ENCODE peak calls at places on chromosomes 13 and 19, in four cellular contexts. C is PC-3, S is A673, B is GM23248. G is an unnamed sample.

GRCh38 chr19:8641908-8642547 is 11.6 kb downstream of the NFILZ start:
- DNase-seq in C (peak; percentile 70), S (peak; percentile 76), B (peak; percentile 70), G (peak; percentile 32)

GRCh38 chr13:111657013-111657412 is 336.6 kb downstream of the TEX29 start:
- DNase-seq in S (no peak), B (no peak), C (no peak), G (no peak)

GRCh38 chr13:113938246-113938645 is 35.6 kb downstream of the C13orf46 start:
- DNase-seq in B (no peak), C (no peak), S (no peak), G (no peak)

GRCh38 chr19:47445937-47446402 is 25.7 kb downstream of the SLC8A2 start:
- DNase-seq in B (peak; percentile 36), C (peak; percentile 25), S (peak; percentile 67), G (no peak)

GRCh38 chr13:22201395-22201794 is 530.5 kb downstream of the FGF9 start:
- DNase-seq in S (no peak), C (no peak), B (no peak), G (no peak)

GRCh38 chr13:50589651-50590054 is 253.8 kb downstream of the DLEU7 start:
- DNase-seq in B (peak; percentile 96), C (peak; percentile 65), S (no peak), G (peak; percentile 77)

GRCh38 chr13:38417727-38418126 is 68.1 kb downstream of the UFM1 start:
- DNase-seq in B (peak; percentile 49), S (peak; percentile 83), C (peak; percentile 73), G (peak; percentile 50)

GRCh38 chr19:51559240-51559639 is 11.8 kb upstream of the ZNF175 start:
- DNase-seq in S (no peak), B (no peak), C (no peak), G (no peak)

GRCh38 chr13:46113596-46113995 is 8.8 kb upstream of the CPB2 start:
- DNase-seq in S (peak; percentile 74), C (peak; percentile 33), B (peak; percentile 3), G (peak; percentile 17)

GRCh38 chr19:19704836-19705235 is 28.1 kb downstream of the ZNF14 start:
- DNase-seq in C (no peak), B (no peak), S (no peak), G (no peak)

GRCh38 chr19:7520131-7521051 is 2.0 kb upstream of the MCOLN1 start:
- DNase-seq in S (no peak), C (no peak), B (no peak), G (no peak)

GRCh38 chr13:23427342-23428182 is 5.9 kb downstream of the SACS start:
- DNase-seq in S (no peak), B (peak; percentile 91), C (peak; percentile 92), G (peak; percentile 69)

GRCh38 chr13:107376393-107377085 is 808.6 kb upstream of the ARGLU1 start:
- DNase-seq in B (peak; percentile 52), S (peak; percentile 12), C (no peak), G (no peak)

GRCh38 chr13:48808689-48809088 is 155.0 kb downstream of the CYSLTR2 start:
- DNase-seq in S (no peak), B (peak; percentile 53), C (no peak), G (no peak)

GRCh38 chr19:4053423-4054324 is 13.0 kb downstream of the ZBTB7A start:
- DNase-seq in S (no peak), C (no peak), B (peak; percentile 2), G (no peak)

GRCh38 chr19:42363614-42364346 is 26.3 kb downstream of the CNFN start:
- DNase-seq in B (no peak), C (no peak), S (no peak), G (no peak)

GRCh38 chr19:13172335-13173128 is 22.3 kb downstream of the IER2 start:
- DNase-seq in C (peak; percentile 98), B (peak; percentile 92), S (peak; percentile 84), G (peak; percentile 72)

GRCh38 chr19:10285393-10285792 is 1.4 kb upstream of the ICAM4 start:
- DNase-seq in S (no peak), B (no peak), C (no peak), G (no peak)
- TF ChIP-seq EZH2 in S (no peak), B (no peak), C (no peak), G (no peak)

GRCh38 chr19:55441319-55441691 is 1.8 kb downstream of the SHISA7 start:
- DNase-seq in S (no peak), C (no peak), B (no peak), G (no peak)

GRCh38 chr19:55440411-55441105 is 2.5 kb downstream of the SHISA7 start:
- DNase-seq in C (no peak), B (peak; percentile 17), S (no peak), G (no peak)

GRCh38 chr19:55443045-55443823 is at the start of gene SHISA7:
- DNase-seq in S (peak; percentile 46), C (peak; percentile 23), B (peak; percentile 30), G (no peak)

GRCh38 chr19:55442372-55443044 is 592 bp downstream of the SHISA7 start:
- DNase-seq in C (no peak), S (no peak), B (no peak), G (no peak)

GRCh38 chr19:55441692-55442321 is 1.3 kb downstream of the SHISA7 start:
- DNase-seq in C (no peak), S (no peak), B (no peak), G (no peak)
- TF ChIP-seq EZH2 in C (peak; percentile 73), S (peak; percentile 63), B (peak; percentile 77), G (peak; percentile 98)

DNA sequence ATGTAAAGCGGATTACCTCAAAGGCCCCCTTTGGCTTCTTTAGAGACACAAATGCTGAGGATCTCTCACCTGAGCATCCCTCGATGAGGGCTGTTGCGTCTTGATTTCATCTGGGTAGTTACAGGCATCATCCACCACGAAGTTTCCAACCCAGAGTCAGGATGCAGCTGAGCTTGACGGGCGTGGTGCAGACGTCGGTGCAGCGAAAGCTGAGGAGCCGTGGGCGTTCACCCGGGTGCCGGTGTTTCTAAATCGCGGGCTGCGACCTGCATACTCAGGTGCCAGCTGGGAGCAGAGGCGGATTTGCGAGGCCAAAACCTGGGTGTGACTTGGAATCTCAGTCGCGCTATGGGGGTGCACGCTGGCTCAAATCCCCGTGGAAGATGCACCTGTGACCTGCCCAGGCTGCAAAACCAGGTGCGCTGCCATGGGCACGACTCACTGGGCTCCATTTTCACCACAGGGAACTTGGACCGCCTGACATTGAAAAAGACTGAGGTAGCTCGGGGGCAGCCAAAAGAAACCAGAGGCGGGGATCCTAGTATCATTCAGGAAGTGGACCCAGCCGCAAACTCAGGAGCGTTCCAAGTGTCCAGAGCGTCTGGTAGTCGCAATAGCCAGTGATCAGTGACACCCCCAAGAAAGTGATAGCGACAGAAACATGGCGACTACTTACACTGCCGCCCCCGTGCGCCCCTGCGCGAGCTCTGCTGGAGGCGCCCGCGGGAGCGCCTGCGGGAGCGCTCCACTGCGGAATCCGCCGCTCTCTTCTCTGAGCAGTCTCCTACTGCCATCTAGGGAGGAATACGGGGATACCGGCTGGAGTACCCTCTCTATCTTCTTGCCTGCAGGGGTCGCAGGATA is 36.4 kb upstream of the IGFL4 start:
- DNase-seq in B (peak; percentile 90), C (peak; percentile 81), S (peak; percentile 94), G (peak; percentile 69)
- TF ChIP-seq EZH2 in B (no peak), C (peak; percentile 23), S (no peak), G (no peak)

GRCh38 chr13:36436811-36437210 is 4.5 kb downstream of the CCNA1 start:
- DNase-seq in B (no peak), C (no peak), S (no peak), G (no peak)

GRCh38 chr13:36428083-36428482 is 4.2 kb upstream of the CCNA1 start:
- DNase-seq in C (peak; percentile 91), B (peak; percentile 10), S (no peak), G (peak; percentile 91)

GRCh38 chr13:36431204-36432105 is 840 bp upstream of the CCNA1 start:
- DNase-seq in S (peak; percentile 33), B (peak; percentile 39), C (no peak), G (peak; percentile 33)

GRCh38 chr13:36430247-36431203 is 1.8 kb upstream of the CCNA1 start:
- DNase-seq in B (peak; percentile 13), S (no peak), C (no peak), G (no peak)

DNA sequence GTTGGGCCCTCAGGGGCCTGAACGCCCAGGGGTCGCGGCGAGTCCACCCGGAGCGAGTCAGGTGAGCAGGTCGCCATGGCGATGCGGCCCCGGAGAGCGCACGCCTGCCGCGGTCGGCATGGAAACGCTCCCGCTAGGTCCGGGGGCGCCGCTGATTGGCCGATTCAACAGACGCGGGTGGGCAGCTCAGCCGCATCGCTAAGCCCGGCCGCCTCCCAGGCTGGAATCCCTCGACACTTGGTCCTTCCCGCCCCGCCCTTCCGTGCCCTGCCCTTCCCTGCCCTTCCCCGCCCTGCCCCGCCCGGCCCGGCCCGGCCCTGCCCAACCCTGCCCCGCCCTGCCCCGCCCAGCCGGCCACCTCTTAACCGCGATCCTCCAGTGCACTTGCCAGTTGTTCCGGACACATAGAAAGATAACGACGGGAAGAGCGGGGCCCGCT is at the start of gene CCNA1:
- DNase-seq in B (peak; percentile 21), C (peak; percentile 46), S (peak; percentile 61), G (peak; percentile 47)
- TF ChIP-seq EZH2 in B (no peak), C (no peak), S (no peak), G (no peak)

GRCh38 chr19:55443824-55444719 is 972 bp upstream of the SHISA7 start:
- DNase-seq in S (no peak), C (no peak), B (no peak), G (no peak)
- TF ChIP-seq EZH2 in S (no peak), C (no peak), B (peak; percentile 52), G (peak; percentile 81)

GRCh38 chr13:36030670-36031331 is 100.4 kb downstream of the DCLK1 start:
- DNase-seq in C (peak; percentile 39), S (peak; percentile 93), B (peak; percentile 96), G (peak; percentile 86)

GRCh38 chr13:36026556-36026955 is 104.6 kb downstream of the DCLK1 start:
- DNase-seq in B (peak; percentile 13), C (no peak), S (no peak), G (no peak)

GRCh38 chr13:36031490-36031889 is 99.7 kb downstream of the DCLK1 start:
- DNase-seq in B (no peak), C (no peak), S (peak; percentile 72), G (no peak)

GRCh38 chr13:36028359-36028758 is 102.8 kb downstream of the DCLK1 start:
- DNase-seq in S (no peak), C (no peak), B (no peak), G (no peak)

GRCh38 chr13:36029171-36029570 is 102.0 kb downstream of the DCLK1 start:
- DNase-seq in S (no peak), B (peak; percentile 14), C (peak; percentile 68), G (peak; percentile 11)
- TF ChIP-seq EZH2 in S (no peak), B (no peak), C (no peak), G (no peak)

G was measured in mammary epithelial cell.